ENCODE peak calls at places on chromosomes 6 and 20, in ten cellular contexts. P is colonic mucosa; D is brain microvascular endothelial cell; R is uterus; I is AG04449; F is fibroblast of lung; Q is lung; J is IMR-90; E is CD8-positive, alpha-beta memory T cell; G is choroid plexus epithelial cell. A is an unnamed sample.

GRCh38 chr6:119626884-119627619 is 277.5 kb upstream of the MAN1A1 start:
- DNase-seq in Q (no peak), E (no peak), P (no peak), D (no peak), J (no peak), G (peak; percentile 8), I (no peak), R (no peak), F (no peak), A (no peak)

GRCh38 chr20:5535211-5535756 is 214.9 kb upstream of the SHLD1 start:
- DNase-seq in I (peak; percentile 94), F (peak; percentile 97), R (no peak), P (no peak), D (peak; percentile 83), J (peak; percentile 98), Q (no peak), G (peak; percentile 99), E (no peak), A (peak; percentile 46)

GRCh38 chr20:36162272-36162966 is 7.9 kb downstream of the EPB41L1 start:
- DNase-seq in F (no peak), G (no peak), D (no peak), E (no peak), I (no peak), J (peak; percentile 15), P (no peak), R (no peak), Q (no peak), A (no peak)

GRCh38 chr6:36141091-36141490 is 10.8 kb downstream of the MAPK13 start:
- DNase-seq in F (no peak), E (no peak), D (no peak), J (no peak), G (no peak), R (no peak), I (no peak), P (no peak), Q (no peak), A (no peak)

GRCh38 chr6:26170181-26170580 is 83.0 kb downstream of the HFE start:
- DNase-seq in G (no peak), F (no peak), I (no peak), Q (no peak), R (no peak), P (no peak), E (no peak), D (no peak), J (no peak), A (no peak)

GRCh38 chr6:107509506-107509905 is 19.6 kb downstream of the SOBP start:
- DNase-seq in F (no peak), E (no peak), G (peak; percentile 34), I (peak; percentile 4), R (no peak), Q (no peak), P (no peak), J (peak; percentile 45), D (no peak), A (no peak)

GRCh38 chr6:167731731-167732422 is 94.8 kb upstream of the AFDN start:
- DNase-seq in J (no peak), G (no peak), I (no peak), P (no peak), Q (no peak), D (no peak), R (no peak), E (no peak), F (no peak), A (no peak)

GRCh38 chr6:42281570-42281969 is 63.9 kb upstream of the MRPS10 start:
- DNase-seq in E (peak; percentile 72), P (no peak), G (no peak), Q (no peak), R (no peak), F (no peak), I (no peak), J (no peak), D (no peak), A (no peak)

GRCh38 chr6:100176321-100176950 is 182.4 kb upstream of the MCHR2 start:
- DNase-seq in I (peak; percentile 49), E (no peak), F (peak; percentile 75), P (no peak), J (peak; percentile 74), R (no peak), D (peak; percentile 55), Q (no peak), G (peak; percentile 84), A (peak; percentile 53)

GRCh38 chr6:135170849-135171248 is 10.3 kb upstream of the MYB start:
- DNase-seq in P (no peak), Q (no peak), I (no peak), G (no peak), E (no peak), F (no peak), J (no peak), D (no peak), R (no peak), A (no peak)

GRCh38 chr6:39085129-39085528 is 29.9 kb downstream of the SAYSD1 start:
- DNase-seq in P (no peak), D (no peak), G (no peak), E (no peak), I (no peak), Q (no peak), F (no peak), J (no peak), R (no peak), A (no peak)

GRCh38 chr6:132392792-132393191 is 8.5 kb downstream of the MOXD1 start:
- DNase-seq in I (no peak), Q (no peak), P (no peak), E (no peak), J (no peak), G (peak; percentile 52), R (no peak), D (no peak), F (no peak), A (no peak)

GRCh38 chr6:6678811-6679210 is 90.3 kb downstream of the LY86 start:
- DNase-seq in G (no peak), I (no peak), E (no peak), D (no peak), F (no peak), J (no peak), P (peak; percentile 64), Q (no peak), R (no peak), A (no peak)

DNA sequence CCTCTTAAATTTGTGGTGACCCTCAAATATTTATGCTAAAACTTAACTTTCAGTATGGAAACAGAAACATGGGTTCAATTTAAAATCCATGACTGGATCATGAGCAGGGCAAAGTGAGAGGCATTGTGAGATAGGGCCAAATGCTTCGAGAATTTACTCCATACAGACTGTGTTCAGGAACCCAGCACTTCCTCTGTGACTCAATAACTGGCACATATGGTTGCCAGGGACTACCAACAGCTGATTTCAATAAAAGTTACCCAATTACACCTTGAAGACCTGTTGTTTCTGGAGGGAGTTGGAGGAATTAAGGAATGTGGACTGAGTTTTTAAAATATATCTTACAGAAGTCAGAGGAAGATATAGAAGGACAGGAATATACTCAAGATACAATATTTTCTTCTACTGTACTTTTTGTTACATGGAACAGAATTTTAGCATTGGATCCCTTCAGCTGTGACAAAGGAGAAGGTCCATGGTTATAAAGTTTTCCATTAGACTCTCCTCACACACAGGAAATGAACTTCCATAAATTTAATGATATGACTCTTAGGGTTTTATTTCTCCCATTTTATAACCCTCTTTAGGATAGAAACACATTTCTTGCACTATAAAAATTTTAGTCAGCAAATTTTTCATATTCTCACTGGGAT is 258.5 kb downstream of the KHDC1L start:
- DNase-seq in G (no peak), J (peak; percentile 27), R (no peak), D (no peak), I (no peak), E (no peak), P (no peak), F (no peak), Q (no peak), A (no peak)
- H3K4me3 ChIP-seq in G (no peak overlapping the region), J (no peak overlapping the region), R (no peak overlapping the region), D (no peak overlapping the region), I (no peak overlapping the region), E (no peak overlapping the region), P (no peak overlapping the region), F (no peak overlapping the region), Q (no peak overlapping the region), A (no peak overlapping the region)

GRCh38 chr6:150604467-150604866 is 4.8 kb downstream of the PLEKHG1 start:
- DNase-seq in G (no peak), Q (no peak), I (no peak), F (no peak), E (no peak), J (no peak), R (no peak), D (no peak), P (no peak), A (no peak)
- H3K4me3 ChIP-seq in G (no peak overlapping the region), Q (no peak overlapping the region), I (no peak overlapping the region), F (no peak overlapping the region), E (no peak overlapping the region), J (no peak overlapping the region), R (no peak overlapping the region), D (no peak overlapping the region), P (no peak overlapping the region), A (no peak overlapping the region)

GRCh38 chr6:48069280-48069679 is 41.7 kb downstream of the PTCHD4 start:
- DNase-seq in P (no peak), J (peak; percentile 4), E (no peak), I (no peak), Q (no peak), R (no peak), F (peak; percentile 31), D (no peak), G (peak; percentile 33), A (no peak)

GRCh38 chr6:48071833-48072232 is 39.2 kb downstream of the PTCHD4 start:
- DNase-seq in G (no peak), D (no peak), F (no peak), R (no peak), I (no peak), P (no peak), E (no peak), J (no peak), Q (no peak), A (no peak)

GRCh38 chr6:48067148-48067709 is 43.8 kb downstream of the PTCHD4 start:
- DNase-seq in J (no peak), E (no peak), I (no peak), D (no peak), G (no peak), F (no peak), P (no peak), Q (no peak), R (no peak), A (peak; percentile 44)

GRCh38 chr6:48074368-48074767 is 36.6 kb downstream of the PTCHD4 start:
- DNase-seq in R (no peak), J (no peak), P (no peak), G (peak; percentile 40), D (no peak), I (no peak), E (no peak), F (peak; percentile 52), Q (no peak), A (no peak)

GRCh38 chr6:48068326-48069191 is 42.4 kb downstream of the PTCHD4 start:
- DNase-seq in G (no peak), I (no peak), R (no peak), E (no peak), F (no peak), D (no peak), P (no peak), Q (no peak), J (no peak), A (no peak)
- H3K4me3 ChIP-seq in G (peak overlapping the region; percentile 40), I (no peak overlapping the region), R (no peak overlapping the region), E (no peak overlapping the region), F (peak overlapping the region; percentile 46), D (peak overlapping the region; percentile 31), P (no peak overlapping the region), Q (no peak overlapping the region), J (peak overlapping the region; percentile 37), A (peak overlapping the region; percentile 21)

DNA sequence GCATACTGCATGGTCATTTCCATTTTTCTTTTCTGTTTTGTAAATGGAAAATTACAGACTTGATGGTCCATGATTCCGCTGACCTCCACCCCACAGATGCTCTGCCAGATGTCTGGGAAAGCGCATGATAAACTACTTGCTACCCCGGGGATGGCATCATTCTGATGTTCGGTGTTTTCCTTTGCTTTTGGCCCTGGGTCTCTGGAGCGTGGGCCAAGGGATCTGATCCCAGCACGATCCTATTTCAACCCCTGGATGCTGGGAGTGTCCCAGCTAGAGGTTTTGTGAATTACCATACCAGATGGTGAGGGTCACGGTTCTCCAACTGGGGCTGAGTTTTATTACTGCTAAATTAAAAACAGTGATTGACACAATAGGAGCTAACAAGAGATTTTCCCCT is 25.2 kb upstream of the MYLIP start:
- DNase-seq in E (no peak), Q (no peak), I (no peak), F (no peak), J (no peak), G (no peak), D (no peak), P (no peak), R (no peak), A (no peak)
- H3K4me3 ChIP-seq in E (no peak overlapping the region), Q (no peak overlapping the region), I (no peak overlapping the region), F (no peak overlapping the region), J (no peak overlapping the region), G (no peak overlapping the region), D (no peak overlapping the region), P (no peak overlapping the region), R (no peak overlapping the region), A (no peak overlapping the region)